ENCODE peak calls at places on chromosomes 5 and 9, in six cellular contexts. A is IMR-90, Q is mesendoderm, F is mesenchymal stem cell, I is H1, W is H9. D is an unnamed sample.

GRCh38 chr5:106691701-106692100 is 979.0 kb downstream of the EFNA5 start:
- DNase-seq in I (no peak), W (no peak), F (peak; percentile 3), Q (no peak), A (no peak), D (no peak)

GRCh38 chr5:14582797-14583137 is 1.2 kb downstream of the OTULINL start:
- DNase-seq in Q (peak; percentile 6), I (no peak), W (no peak), A (no peak), F (no peak), D (no peak)

GRCh38 chr5:61447780-61448495 is 115.9 kb downstream of the ZSWIM6 start:
- DNase-seq in A (no peak), Q (no peak), W (no peak), F (no peak), I (no peak), D (no peak)

GRCh38 chr5:55577353-55578060 is 42.7 kb upstream of the PLPP1 start:
- DNase-seq in W (no peak), Q (no peak), A (no peak), F (no peak), I (no peak), D (no peak)

GRCh38 chr5:149022200-149022599 is 40.7 kb downstream of the SH3TC2 start:
- DNase-seq in Q (no peak), A (no peak), I (no peak), F (no peak), W (no peak), D (no peak)

GRCh38 chr9:124863371-124863831 is 1.5 kb downstream of the ARPC5L start:
- DNase-seq in A (no peak), W (no peak), Q (no peak), F (no peak), I (no peak), D (no peak)

GRCh38 chr9:98488578-98489312 is 220.0 kb downstream of the GABBR2 start:
- DNase-seq in A (peak; percentile 98), F (peak; percentile 90), I (peak; percentile 21), W (no peak), Q (peak; percentile 88), D (no peak)

GRCh38 chr9:131264231-131264630 is 12.1 kb downstream of the FAM78A start:
- DNase-seq in I (no peak), Q (no peak), W (peak; percentile 37), F (no peak), A (no peak), D (no peak)

GRCh38 chr9:37966443-37967271 is 62.7 kb upstream of the SLC25A51 start:
- DNase-seq in F (peak; percentile 60), I (no peak), A (peak; percentile 55), Q (no peak), W (no peak), D (no peak)

DNA sequence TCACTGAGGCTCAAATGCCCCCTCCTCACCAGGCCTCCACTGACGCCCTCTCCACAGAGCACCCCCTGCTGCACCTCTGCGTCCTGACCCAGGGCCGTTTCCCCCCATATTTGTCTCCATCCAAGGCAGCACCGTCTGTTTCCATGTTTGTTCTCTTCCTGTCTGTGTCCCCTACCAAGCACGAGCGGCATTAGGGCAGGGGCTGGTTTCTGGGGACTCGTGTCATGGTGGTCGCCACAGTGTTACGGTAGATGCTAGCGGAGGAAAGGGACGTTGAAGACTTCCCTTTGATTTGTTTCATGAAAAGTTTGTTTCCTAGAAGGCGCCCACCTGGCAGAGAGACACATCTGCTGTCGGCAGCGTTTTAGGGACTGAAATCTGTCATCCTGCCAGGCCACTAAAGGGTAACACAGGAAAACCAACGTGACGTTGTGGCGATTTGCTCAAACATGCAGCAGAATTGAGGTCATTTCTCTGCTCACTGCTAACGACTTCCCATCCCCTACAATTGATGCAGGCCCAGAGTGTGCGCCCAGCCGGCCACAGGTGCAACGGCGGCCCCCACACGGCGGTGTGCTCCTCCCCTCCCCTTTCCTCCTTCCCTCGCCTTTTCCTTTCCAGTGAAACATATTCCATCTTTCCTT is 79.3 kb upstream of the IRX4 start:
- DNase-seq in W (no peak), I (no peak), A (no peak), F (no peak), Q (no peak), D (no peak)
- H2BK15ac ChIP-seq in W (no peak overlapping the region), I (no peak overlapping the region), A (no peak overlapping the region), F (no peak overlapping the region), Q (no peak overlapping the region), D (peak overlapping the region; percentile 61)

GRCh38 chr5:176743136-176743827 is 67.1 kb upstream of the UNC5A start:
- DNase-seq in W (peak; percentile 55), A (no peak), Q (no peak), F (no peak), I (no peak), D (no peak)
- H3K27me3 ChIP-seq in W (no peaks in the 10 kb centered on the region), A (peaks cover 86% of the 10 kb centered on the region), Q (no peaks in the 10 kb centered on the region), F (peaks cover 70% of the 10 kb centered on the region), I (peaks cover 14% of the 10 kb centered on the region), D (no peaks in the 10 kb centered on the region)

GRCh38 chr9:33103381-33104110 is 27.1 kb upstream of the SMU1 start:
- DNase-seq in W (no peak), F (no peak), I (no peak), Q (no peak), A (no peak), D (no peak)

GRCh38 chr9:33104111-33104415 is 27.6 kb upstream of the SMU1 start:
- DNase-seq in I (no peak), A (no peak), Q (no peak), F (no peak), W (no peak), D (no peak)

GRCh38 chr9:33099754-33100153 is 23.3 kb upstream of the SMU1 start:
- DNase-seq in F (no peak), A (no peak), W (no peak), I (no peak), Q (no peak), D (no peak)

GRCh38 chr9:33102551-33103210 is 26.2 kb upstream of the SMU1 start:
- DNase-seq in A (no peak), Q (no peak), W (no peak), F (no peak), I (no peak), D (no peak)

DNA sequence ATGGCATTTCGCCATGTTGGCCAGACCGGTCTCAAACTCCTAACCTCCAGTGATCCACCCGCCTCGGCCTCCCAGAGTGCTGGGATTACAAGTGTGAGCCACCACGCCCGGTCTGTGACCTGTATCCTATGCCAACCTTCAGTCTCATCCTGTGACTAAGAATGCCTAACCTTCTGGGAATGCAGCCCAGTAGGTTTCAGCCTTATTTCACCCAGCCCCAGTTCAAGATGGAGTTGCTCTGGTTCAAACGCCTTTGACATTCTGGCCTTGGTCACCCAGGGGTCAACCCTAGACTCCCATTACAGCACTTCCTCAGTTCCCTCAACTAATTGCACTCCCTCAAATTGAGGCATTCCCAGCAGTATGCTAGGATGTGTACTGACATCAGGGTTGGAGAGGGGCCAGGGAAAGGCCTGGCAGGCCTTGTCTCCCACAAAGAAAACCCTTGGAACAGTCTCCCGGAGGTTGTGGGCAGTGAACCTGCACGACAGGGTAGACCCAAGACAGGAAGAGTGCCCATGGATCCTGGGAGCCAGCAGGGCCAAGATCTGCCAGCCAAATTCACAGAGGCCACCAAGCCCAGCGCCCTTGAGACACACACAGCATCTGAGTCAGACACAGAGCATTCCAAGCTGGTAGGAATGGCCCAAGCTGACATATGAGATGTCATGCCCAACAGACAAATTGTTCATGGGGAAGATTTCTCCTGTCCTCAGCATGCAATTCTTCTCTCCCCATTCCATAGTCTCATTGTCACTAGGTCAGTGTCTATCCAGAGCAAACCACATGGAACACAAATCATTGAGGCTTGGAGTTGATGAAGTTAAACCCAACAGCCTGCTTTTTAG is 24.9 kb upstream of the SMU1 start:
- DNase-seq in W (no peak), A (peak; percentile 39), Q (no peak), I (no peak), F (peak; percentile 52), D (no peak)
- H2BK15ac ChIP-seq in W (no peak overlapping the region), A (peak overlapping the region; percentile 11), Q (no peak overlapping the region), I (no peak overlapping the region), F (no peak overlapping the region), D (no peak overlapping the region)

GRCh38 chr5:88660947-88661869 is 221.8 kb downstream of the MEF2C start:
- DNase-seq in A (peak; percentile 77), W (peak; percentile 99), F (peak; percentile 58), Q (peak; percentile 98), I (no peak), D (peak; percentile 94)

GRCh38 chr5:88661870-88662207 is 221.1 kb downstream of the MEF2C start:
- DNase-seq in F (no peak), Q (no peak), A (no peak), I (no peak), W (no peak), D (no peak)

GRCh38 chr5:88663793-88664216 is 219.2 kb downstream of the MEF2C start:
- DNase-seq in I (no peak), F (no peak), Q (no peak), A (no peak), W (no peak), D (no peak)

GRCh38 chr5:88664630-88665029 is 218.4 kb downstream of the MEF2C start:
- DNase-seq in I (no peak), Q (no peak), W (no peak), F (no peak), A (no peak), D (no peak)

GRCh38 chr5:88662801-88663360 is 220.1 kb downstream of the MEF2C start:
- DNase-seq in A (no peak), W (no peak), I (no peak), F (no peak), Q (no peak), D (no peak)
- H3K27me3 ChIP-seq in A (peaks cover 60% of the 10 kb centered on the region), W (peaks cover 41% of the 10 kb centered on the region), I (peaks cover 42% of the 10 kb centered on the region), F (peaks cover 76% of the 10 kb centered on the region), Q (peaks cover 37% of the 10 kb centered on the region), D (peaks cover 1% of the 10 kb centered on the region)

DNA sequence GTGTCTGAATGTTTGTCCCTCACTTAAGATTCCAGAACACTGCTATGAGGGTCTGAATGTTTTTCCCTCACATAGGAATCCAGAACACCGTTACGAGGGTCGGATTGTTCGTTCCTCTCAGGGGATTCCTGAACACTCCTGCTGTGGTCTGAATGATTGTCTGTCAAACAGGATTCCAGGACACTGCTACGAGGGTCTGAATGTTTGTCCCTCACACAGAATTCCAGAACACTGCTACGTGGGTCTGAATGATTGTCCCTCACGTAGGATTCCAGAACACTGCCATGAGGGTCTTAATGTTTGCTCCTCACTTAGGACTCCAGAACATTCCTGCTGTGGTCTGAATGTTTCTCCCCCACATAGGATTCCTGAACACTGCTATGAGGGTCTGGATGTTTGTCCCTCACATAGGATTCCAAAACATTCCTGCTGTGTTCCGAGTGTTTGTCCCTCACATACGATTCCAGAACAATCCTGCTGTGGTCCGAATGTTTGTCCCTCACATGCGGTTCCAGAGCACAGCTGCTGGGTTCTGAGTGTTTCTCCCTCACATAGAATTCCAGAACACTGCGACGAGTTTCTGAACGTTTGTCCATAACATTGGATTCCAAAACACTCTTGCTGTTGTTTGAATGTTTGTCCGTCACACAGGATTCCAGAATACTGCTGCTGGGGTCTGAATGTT is 199.5 kb downstream of the FOXD4L6 start:
- DNase-seq in Q (no peak), I (no peak), F (no peak), W (no peak), A (no peak), D (no peak)
- H2BK15ac ChIP-seq in Q (no peak overlapping the region), I (no peak overlapping the region), F (no peak overlapping the region), W (no peak overlapping the region), A (no peak overlapping the region), D (no peak overlapping the region)